ENCODE peak calls at places on chromosomes 6 and 20, in nine cellular contexts. Z is Karpas-422, B is HCT116, C is PC-3, S is fibroblast of lung, E is GM23248, X is endothelial cell of umbilical vein, R is SK-N-SH, O is MM.1S. L is an unnamed sample. For H3K4me1, the result is how much of the 10 kb centered on the place peaks cover.

GRCh38 chr20:41245086-41245707 is 72.3 kb downstream of the ZHX3 start:
- DNase-seq in S (peak), O (no peak), Z (peak), C (no peak), E (peak), B (no peak), X (peak), R (no peak), L (no peak)

GRCh38 chr6:154460306-154461071 is 50.0 kb downstream of the CNKSR3 start:
- DNase-seq in O (no peak), B (no peak), X (no peak), Z (no peak), C (peak), S (peak), R (no peak), E (peak), L (peak)

GRCh38 chr6:170516783-170517616 is 36.1 kb downstream of the PSMB1 start:
- DNase-seq in R (peak), S (peak), B (peak), Z (peak), X (peak), O (peak), E (peak), C (peak), L (peak)

GRCh38 chr6:21992178-21992967 is 304.5 kb downstream of the PRL start:
- DNase-seq in Z (no peak), O (no peak), X (no peak), R (no peak), E (peak), B (no peak), S (peak), C (peak), L (peak)

GRCh38 chr20:47262365-47263013 is 94.0 kb downstream of the ZMYND8 start:
- DNase-seq in B (no peak), R (peak), X (no peak), Z (peak), S (no peak), E (no peak), C (no peak), O (peak), L (no peak)

GRCh38 chr6:70194421-70194820 is 108.5 kb downstream of the COL9A1 start:
- DNase-seq in E (no peak), O (no peak), S (no peak), Z (peak), B (no peak), R (no peak), X (no peak), C (no peak), L (no peak)

GRCh38 chr6:89986650-89987074 is 92.4 kb downstream of the GJA10 start:
- DNase-seq in Z (no peak), X (no peak), S (peak), B (no peak), O (no peak), E (peak), C (peak), R (no peak), L (no peak)

GRCh38 chr20:63172726-63173125 is 43.2 kb downstream of the YTHDF1 start:
- DNase-seq in B (peak), S (no peak), R (no peak), O (no peak), Z (peak), E (no peak), X (no peak), C (peak), L (no peak)

GRCh38 chr6:32785781-32786533 is 22.6 kb upstream of the HLA-DQB2 start:
- DNase-seq in X (peak), E (peak), Z (peak), C (peak), O (peak), R (peak), B (peak), S (peak), L (peak)

GRCh38 chr6:145891565-145891964 is 72.6 kb downstream of the SHPRH start:
- DNase-seq in O (no peak), Z (no peak), X (no peak), E (peak), S (peak), C (no peak), B (no peak), R (no peak), L (no peak)

GRCh38 chr6:166551797-166552495 is 34.5 kb downstream of the RAMACL start:
- DNase-seq in S (no peak), B (no peak), Z (no peak), C (no peak), X (no peak), O (no peak), R (no peak), E (no peak), L (no peak)

GRCh38 chr6:170578909-170579308 is 5.5 kb downstream of the PDCD2 start:
- DNase-seq in R (no peak), S (no peak), O (no peak), Z (no peak), X (no peak), C (no peak), E (no peak), B (no peak), L (no peak)

GRCh38 chr6:138692058-138692977 is 81.3 kb upstream of the CCDC28A start:
- DNase-seq in O (peak), E (peak), X (peak), S (peak), C (peak), Z (peak), R (peak), B (no peak), L (peak)

GRCh38 chr6:39074486-39074885 is 25.9 kb downstream of the GLP1R start:
- DNase-seq in R (no peak), S (no peak), O (no peak), C (no peak), B (no peak), E (no peak), X (no peak), Z (no peak), L (no peak)

GRCh38 chr20:21613512-21613911 is 92.0 kb upstream of the PAX1 start:
- DNase-seq in R (no peak), S (no peak), C (peak), B (no peak), X (no peak), E (peak), O (no peak), Z (no peak), L (peak)

GRCh38 chr20:33518071-33518470 is 28.2 kb downstream of the CBFA2T2 start:
- DNase-seq in B (no peak), Z (no peak), S (peak), R (no peak), O (no peak), E (peak), C (peak), X (peak), L (peak)

GRCh38 chr6:13604546-13605416 is 10.4 kb upstream of the NOL7 start:
- DNase-seq in Z (no peak), R (no peak), B (no peak), E (no peak), X (no peak), O (no peak), C (no peak), S (peak), L (no peak)

GRCh38 chr6:48922837-48923236 is 540.2 kb downstream of the MMUT start:
- DNase-seq in X (no peak), O (no peak), S (no peak), Z (no peak), E (no peak), B (no peak), R (no peak), C (no peak), L (no peak)

GRCh38 chr6:139751179-139751578 is 376.7 kb upstream of the CITED2 start:
- DNase-seq in R (no peak), O (no peak), C (no peak), Z (no peak), S (no peak), B (no peak), E (peak), X (no peak), L (no peak)

GRCh38 chr20:19889011-19889953 is 127.9 kb upstream of the NAA20 start:
- DNase-seq in S (peak), X (peak), B (no peak), E (peak), C (peak), O (no peak), R (no peak), Z (no peak), L (peak)

GRCh38 chr6:30100585-30101422 is 12.1 kb downstream of the TRIM31 start:
- DNase-seq in B (no peak), C (peak), E (peak), R (peak), Z (peak), X (no peak), S (no peak), O (no peak), L (peak)

GRCh38 chr6:38337819-38338465 is 301.8 kb downstream of the BTBD9 start:
- DNase-seq in C (peak), X (peak), E (peak), B (peak), R (no peak), O (no peak), S (peak), Z (no peak), L (peak)

GRCh38 chr20:12570371-12570770 is 438.4 kb upstream of the SPTLC3 start:
- DNase-seq in R (peak), E (no peak), Z (peak), S (no peak), B (no peak), X (no peak), C (peak), O (peak), L (peak)

GRCh38 chr6:163860194-163861081 is 445.9 kb downstream of the QKI start:
- DNase-seq in E (peak), C (no peak), S (peak), R (peak), B (no peak), Z (no peak), X (no peak), O (no peak), L (no peak)

GRCh38 chr6:115945306-115945705 is 115.4 kb downstream of the FRK start:
- DNase-seq in E (no peak), S (peak), O (no peak), C (peak), R (no peak), B (no peak), Z (no peak), X (no peak), L (peak)

GRCh38 chr6:44662461-44663121 is 275.1 kb downstream of the CDC5L start:
- DNase-seq in B (no peak), Z (no peak), O (no peak), C (no peak), E (no peak), S (peak), R (no peak), X (no peak), L (no peak)

GRCh38 chr6:76774750-76775396 is 688.4 kb downstream of the HTR1B start:
- DNase-seq in R (no peak), B (no peak), Z (no peak), E (no peak), C (no peak), X (peak), S (peak), O (no peak), L (no peak)

GRCh38 chr20:38987777-38988176 is 25.6 kb downstream of the DHX35 start:
- DNase-seq in R (no peak), X (no peak), B (no peak), E (no peak), S (no peak), C (no peak), Z (peak), O (peak), L (no peak)

GRCh38 chr6:170445487-170445886 is 107.6 kb downstream of the PSMB1 start:
- DNase-seq in C (no peak), O (no peak), E (no peak), X (no peak), B (no peak), S (no peak), R (no peak), Z (no peak), L (no peak)

GRCh38 chr6:142881771-142882170 is 63.2 kb downstream of the HIVEP2 start:
- DNase-seq in E (peak), X (no peak), S (no peak), R (no peak), Z (no peak), C (no peak), O (no peak), B (no peak), L (no peak)

GRCh38 chr6:64034331-64034730 is 398.7 kb downstream of the PHF3 start:
- DNase-seq in S (no peak), O (no peak), B (no peak), E (no peak), Z (no peak), X (no peak), R (no peak), C (no peak), L (no peak)

GRCh38 chr6:64040118-64040517 is 404.5 kb downstream of the PHF3 start:
- DNase-seq in S (no peak), Z (no peak), O (no peak), E (no peak), R (no peak), C (no peak), X (no peak), B (no peak), L (no peak)

GRCh38 chr6:64034840-64035656 is 399.4 kb downstream of the PHF3 start:
- DNase-seq in Z (no peak), R (no peak), X (no peak), S (peak), E (peak), C (peak), B (no peak), O (no peak), L (peak)

GRCh38 chr6:64041373-64041772 is 405.8 kb downstream of the PHF3 start:
- DNase-seq in C (no peak), X (no peak), R (no peak), S (no peak), B (no peak), E (no peak), O (no peak), Z (no peak), L (no peak)

DNA sequence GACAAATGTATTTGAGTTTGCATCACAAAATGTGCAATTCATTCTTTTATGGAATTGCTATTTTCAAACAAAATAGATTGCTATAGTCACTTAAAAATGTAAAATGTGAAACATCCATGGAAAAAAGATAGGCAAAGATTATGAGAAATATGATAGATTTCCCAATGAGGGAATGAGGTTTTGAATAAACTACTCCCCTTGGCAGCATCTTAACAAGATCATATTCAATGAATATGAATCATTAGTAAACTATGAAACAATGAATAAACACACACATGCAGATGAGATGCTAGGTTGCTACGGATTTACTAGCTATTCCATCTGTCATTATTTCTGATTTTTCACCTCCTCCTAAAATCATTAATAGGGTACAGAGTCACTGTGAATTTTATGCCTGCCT is 401.8 kb downstream of the PHF3 start:
- DNase-seq in O (no peak), B (no peak), S (no peak), C (no peak), E (no peak), R (no peak), Z (no peak), X (no peak), L (no peak)
- H2AFZ ChIP-seq in O (no peak), B (no peak), S (no peak), C (no peak), E (no peak), R (no peak), Z (no peak), X (no peak), L (no peak)

GRCh38 chr20:2875690-2876203 is 2.5 kb downstream of the PTPRA start:
- DNase-seq in O (no peak), B (no peak), R (no peak), Z (no peak), C (no peak), S (no peak), X (no peak), E (no peak), L (no peak)
- H3K4me1 ChIP-seq in O (under half), B (under half), R (under half), Z (half or more), C (under half), S (under half), X (under half), E (under half), L (under half)

DNA sequence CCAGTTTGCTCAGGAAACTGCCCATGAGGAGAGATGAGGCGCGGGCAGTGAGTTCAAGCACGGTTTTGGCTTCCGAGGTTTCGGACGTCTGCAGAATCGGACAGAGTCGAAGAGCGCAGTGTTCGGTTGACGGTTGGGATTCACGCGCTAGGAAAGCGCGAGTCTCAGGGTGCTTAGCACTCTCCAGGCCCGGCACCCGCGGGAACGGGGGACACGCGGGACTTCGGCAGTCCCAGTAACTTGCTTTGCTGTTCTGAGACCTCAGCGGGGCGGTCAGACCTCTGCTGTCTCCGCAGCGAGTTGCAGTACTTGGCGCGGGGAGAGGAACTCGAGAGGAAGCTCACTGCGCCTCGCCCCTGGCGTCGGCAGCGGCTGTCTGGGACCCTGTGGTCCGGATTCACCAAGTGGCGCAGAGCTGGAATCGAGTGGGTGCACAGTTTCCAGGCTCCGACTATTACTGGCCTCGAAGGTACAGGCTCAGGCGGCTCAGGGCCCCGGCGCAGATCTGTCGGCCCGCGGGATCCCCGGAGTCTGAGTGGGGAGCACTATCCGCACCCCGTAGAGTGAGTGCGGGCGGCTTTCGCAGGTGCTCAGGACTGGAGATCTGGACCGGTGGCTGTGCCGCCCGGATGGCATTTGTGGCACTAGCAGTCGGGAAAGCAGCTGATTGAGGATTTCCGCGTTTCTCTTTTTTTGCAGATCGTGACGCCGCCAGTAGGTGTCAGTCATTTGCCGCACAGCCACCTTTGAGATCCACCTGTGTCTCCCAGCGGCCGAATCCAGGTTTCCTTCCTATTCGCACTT is at the start of gene POM121L2:
- DNase-seq in B (no peak), C (peak), E (peak), R (peak), Z (peak), X (peak), O (peak), S (peak), L (peak)
- H3K9ac ChIP-seq in B (no peak), C (peak), E (peak), R (no peak), Z (no peak), X (no peak), O (peak), S (no peak), L (no peak)

DNA sequence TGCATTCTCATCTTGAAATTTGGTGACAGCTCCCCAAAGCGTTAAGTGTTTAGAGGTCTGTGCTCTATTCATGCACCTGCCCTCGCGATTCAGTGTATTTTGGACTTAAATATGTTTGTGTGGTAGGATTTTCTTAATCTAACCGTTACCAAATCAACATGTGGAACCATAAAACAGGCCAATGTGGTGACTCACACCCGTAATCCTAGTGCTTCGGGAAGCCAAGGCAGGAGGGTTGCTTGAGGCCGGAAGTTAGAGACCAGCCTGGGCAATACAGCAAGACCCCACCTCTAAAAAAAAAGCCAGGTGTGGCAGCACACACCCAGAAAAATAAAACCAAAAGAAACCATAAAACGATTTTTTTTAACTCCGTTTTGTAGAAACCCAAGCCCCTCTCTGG is 31.5 kb downstream of the PYGB start:
- DNase-seq in E (no peak), C (peak), R (no peak), S (peak), X (no peak), B (no peak), O (no peak), Z (no peak), L (no peak)
- H2AFZ ChIP-seq in E (no peak), C (no peak), R (no peak), S (no peak), X (no peak), B (no peak), O (no peak), Z (no peak), L (no peak)

GRCh38 chr6:158763440-158764187 is 55.6 kb downstream of the EZR start:
- DNase-seq in Z (no peak), B (no peak), O (no peak), C (no peak), E (no peak), R (no peak), X (no peak), S (no peak), L (no peak)

GRCh38 chr6:158765509-158766068 is 53.6 kb downstream of the EZR start:
- DNase-seq in B (no peak), Z (no peak), C (no peak), R (no peak), X (no peak), O (no peak), E (no peak), S (no peak), L (no peak)

GRCh38 chr6:158766621-158767435 is 52.3 kb downstream of the EZR start:
- DNase-seq in X (no peak), O (no peak), E (no peak), S (no peak), C (no peak), B (no peak), R (no peak), Z (no peak), L (no peak)

GRCh38 chr6:158764188-158764849 is 54.8 kb downstream of the EZR start:
- DNase-seq in S (no peak), R (no peak), E (no peak), B (no peak), C (no peak), X (no peak), Z (no peak), O (no peak), L (no peak)

DNA sequence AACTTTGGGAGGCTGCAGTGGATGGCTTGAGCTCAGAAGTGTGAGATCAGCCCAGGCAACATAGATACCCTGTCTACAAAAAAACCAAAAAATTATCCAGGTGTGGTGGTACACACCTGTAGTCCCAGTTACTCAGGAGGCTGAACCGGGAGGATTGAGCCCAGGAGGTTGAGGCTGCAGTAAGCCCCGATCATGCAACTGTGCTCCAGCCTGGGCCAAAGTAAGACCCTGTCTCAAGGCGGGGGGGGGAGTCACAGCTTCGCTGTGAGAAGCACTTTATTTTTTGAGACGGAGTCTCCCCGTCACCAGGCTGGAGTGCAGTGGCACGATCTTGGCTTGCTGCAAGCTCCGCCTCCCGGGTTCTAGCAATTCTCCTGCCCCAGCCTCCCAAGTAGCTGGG is 54.2 kb downstream of the EZR start:
- DNase-seq in R (no peak), C (no peak), E (no peak), B (no peak), O (no peak), Z (no peak), X (no peak), S (no peak), L (no peak)
- H3K4me1 ChIP-seq in R (under half), C (under half), E (under half), B (half or more), O (under half), Z (under half), X (under half), S (under half), L (under half)

DNA sequence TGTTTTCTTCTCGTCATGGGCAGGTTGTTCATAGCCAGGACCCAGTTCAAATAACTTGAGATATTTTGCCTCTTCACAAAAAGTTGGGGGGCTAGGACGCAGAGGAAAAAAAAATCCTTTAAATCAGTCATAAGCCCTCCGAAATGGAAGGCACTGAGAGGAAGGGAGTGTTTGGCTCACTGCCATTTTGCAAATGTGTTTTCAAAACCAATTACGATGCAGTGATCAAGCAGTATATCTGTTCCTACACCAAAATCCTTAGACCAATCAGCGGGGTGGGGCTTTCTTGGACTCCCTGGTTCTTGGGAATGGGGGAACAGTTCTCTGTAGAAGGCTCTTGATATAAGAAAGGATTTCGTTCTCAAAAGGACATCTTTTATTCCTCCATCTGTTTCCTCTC is 478.7 kb upstream of the JARID2 start:
- DNase-seq in Z (no peak), X (no peak), C (no peak), S (no peak), B (no peak), O (no peak), E (no peak), R (peak), L (no peak)
- H3K9ac ChIP-seq in Z (no peak), X (no peak), C (no peak), S (no peak), B (no peak), O (no peak), E (no peak), R (no peak), L (no peak)